ENCODE peak calls at places on chromosome 13, in seven cellular contexts. R is IMR-90, Y is trophoblast cell, F is neuronal stem cell, G is H1, H is H9, L is mesenchymal stem cell. X is an unnamed sample.
A peak's percentile ranks its signal among the peaks of the same experiment; 100 is the strongest.

GRCh38 chr13:30877335-30877734 is 28.7 kb upstream of the MEDAG start:
- DNase-seq in R (peak; percentile 82), Y (no peak), F (no peak), G (no peak), H (no peak), L (peak; percentile 56), X (no peak)

GRCh38 chr13:48730971-48731658 is 77.4 kb downstream of the CYSLTR2 start:
- DNase-seq in R (peak; percentile 83), Y (no peak), F (no peak), G (no peak), H (no peak), L (peak; percentile 50), X (peak; percentile 21)

GRCh38 chr13:43988302-43988701 is 108.6 kb downstream of the LACC1 start:
- DNase-seq in R (no peak), Y (no peak), F (no peak), G (no peak), H (no peak), L (no peak), X (no peak)

GRCh38 chr13:44373601-44374347 is at the start of gene SERP2:
- DNase-seq in R (no peak), Y (peak; percentile 30), F (peak; percentile 41), G (peak; percentile 83), H (peak; percentile 90), L (no peak), X (peak; percentile 76)

GRCh38 chr13:70732611-70733010 is 624.4 kb upstream of the KLHL1 start:
- DNase-seq in R (no peak), Y (no peak), F (no peak), G (no peak), H (no peak), L (no peak), X (no peak)

GRCh38 chr13:28136916-28137315 is 1.4 kb upstream of the PAN3 start:
- DNase-seq in R (no peak), Y (no peak), F (no peak), G (no peak), H (no peak), L (peak; percentile 12), X (no peak)

GRCh38 chr13:21735621-21736401 is 64.9 kb downstream of the FGF9 start:
- DNase-seq in R (no peak), Y (no peak), F (no peak), G (no peak), H (no peak), L (no peak), X (peak; percentile 66)

GRCh38 chr13:32940601-32941000 is 75.6 kb upstream of the KL start:
- DNase-seq in R (peak; percentile 56), Y (no peak), F (no peak), G (no peak), H (no peak), L (peak; percentile 71), X (no peak)

GRCh38 chr13:26663801-26664200 is 96.8 kb downstream of the GPR12 start:
- DNase-seq in R (no peak), Y (no peak), F (no peak), G (no peak), H (no peak), L (no peak), X (no peak)

GRCh38 chr13:90307136-90307535 is 1040.4 kb upstream of the MIR17HG start:
- DNase-seq in R (no peak), Y (no peak), F (no peak), G (no peak), H (no peak), L (no peak), X (peak; percentile 16)

GRCh38 chr13:43054803-43055802 is 31.7 kb downstream of the DNAJC15 start:
- DNase-seq in R (peak; percentile 87), Y (peak; percentile 17), F (peak; percentile 70), G (no peak), H (peak; percentile 43), L (peak; percentile 80), X (peak; percentile 99)

GRCh38 chr13:23949200-23949599 is 51.9 kb upstream of the C1QTNF9B start:
- DNase-seq in R (no peak), Y (no peak), F (no peak), G (no peak), H (no peak), L (no peak), X (no peak)

GRCh38 chr13:111513766-111514611 is 193.5 kb downstream of the TEX29 start:
- DNase-seq in R (no peak), Y (no peak), F (no peak), G (no peak), H (peak; percentile 22), L (no peak), X (no peak)

GRCh38 chr13:113951246-113951999 is 22.5 kb downstream of the C13orf46 start:
- DNase-seq in R (peak; percentile 45), Y (peak; percentile 39), F (peak; percentile 43), G (peak; percentile 85), H (peak; percentile 74), L (peak; percentile 78), X (peak; percentile 77)

GRCh38 chr13:87953381-87953780 is 282.2 kb downstream of the SLITRK5 start:
- DNase-seq in R (no peak), Y (no peak), F (no peak), G (no peak), H (no peak), L (no peak), X (no peak)

GRCh38 chr13:45398862-45399261 is 19.3 kb downstream of the SLC25A30 start:
- DNase-seq in R (no peak), Y (no peak), F (no peak), G (no peak), H (no peak), L (no peak), X (no peak)

GRCh38 chr13:19864018-19864338 is 529 bp upstream of the ZMYM5 start:
- DNase-seq in R (no peak), Y (peak; percentile 62), F (peak; percentile 72), G (no peak), H (no peak), L (peak; percentile 82), X (peak; percentile 84)

GRCh38 chr13:109858319-109858718 is 71.9 kb upstream of the IRS2 start:
- DNase-seq in R (no peak), Y (peak; percentile 58), F (no peak), G (no peak), H (no peak), L (no peak), X (no peak)

GRCh38 chr13:109857325-109857724 is 70.9 kb upstream of the IRS2 start:
- DNase-seq in R (no peak), Y (peak; percentile 38), F (no peak), G (no peak), H (no peak), L (no peak), X (no peak)

GRCh38 chr13:109859216-109859835 is 72.9 kb upstream of the IRS2 start:
- DNase-seq in R (no peak), Y (peak; percentile 78), F (no peak), G (no peak), H (no peak), L (no peak), X (no peak)

GRCh38 chr13:109856350-109856749 is 70.0 kb upstream of the IRS2 start:
- DNase-seq in R (no peak), Y (no peak), F (no peak), G (no peak), H (no peak), L (no peak), X (no peak)

GRCh38 chr13:109857803-109858202 is 71.4 kb upstream of the IRS2 start:
- DNase-seq in R (no peak), Y (no peak), F (no peak), G (no peak), H (no peak), L (no peak), X (no peak)
- H4K8ac ChIP-seq in R (no peak overlapping the region), Y (no peak overlapping the region), F (no peak overlapping the region), G (no peak overlapping the region), H (no peak overlapping the region), L (no peak overlapping the region), X (no peak overlapping the region)

GRCh38 chr13:101835920-101836319 is 383.4 kb downstream of the ITGBL1 start:
- DNase-seq in R (no peak), Y (no peak), F (no peak), G (no peak), H (no peak), L (no peak), X (no peak)

GRCh38 chr13:101838305-101838835 is 385.9 kb downstream of the ITGBL1 start:
- DNase-seq in R (peak; percentile 1), Y (no peak), F (no peak), G (no peak), H (no peak), L (peak; percentile 22), X (no peak)

GRCh38 chr13:101845501-101846012 is 393.1 kb downstream of the ITGBL1 start:
- DNase-seq in R (peak; percentile 3), Y (peak; percentile 58), F (no peak), G (no peak), H (no peak), L (peak; percentile 4), X (peak; percentile 94)

GRCh38 chr13:101846701-101847100 is 394.2 kb downstream of the ITGBL1 start:
- DNase-seq in R (no peak), Y (no peak), F (no peak), G (no peak), H (no peak), L (no peak), X (no peak)

DNA sequence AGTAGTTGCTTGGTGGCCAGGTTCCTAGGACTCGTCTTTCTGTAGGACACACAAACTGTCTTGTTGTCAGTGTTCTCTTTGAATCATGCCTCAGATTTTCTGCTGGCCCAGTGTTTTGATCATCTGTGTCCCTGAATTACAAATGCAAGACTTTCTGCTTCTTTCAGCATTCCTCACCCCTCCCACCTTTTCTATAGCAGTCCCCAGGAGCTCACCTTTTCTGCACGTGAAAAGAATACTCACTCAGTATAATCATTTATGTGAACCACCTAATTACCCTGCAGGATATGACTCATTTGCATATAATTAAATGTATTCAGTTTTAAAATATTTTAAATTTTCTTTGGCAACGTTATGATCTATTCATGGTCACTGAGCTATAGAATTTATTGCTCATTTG is 389.2 kb downstream of the ITGBL1 start:
- DNase-seq in R (no peak), Y (no peak), F (no peak), G (no peak), H (no peak), L (no peak), X (no peak)
- H4K8ac ChIP-seq in R (no peak overlapping the region), Y (no peak overlapping the region), F (no peak overlapping the region), G (no peak overlapping the region), H (no peak overlapping the region), L (no peak overlapping the region), X (no peak overlapping the region)

GRCh38 chr13:99600318-99600717 is 99.0 kb downstream of the TM9SF2 start:
- DNase-seq in R (no peak), Y (no peak), F (peak; percentile 33), G (peak; percentile 83), H (peak; percentile 71), L (no peak), X (peak; percentile 61)
- H4K8ac ChIP-seq in R (no peak overlapping the region), Y (no peak overlapping the region), F (no peak overlapping the region), G (no peak overlapping the region), H (no peak overlapping the region), L (no peak overlapping the region), X (no peak overlapping the region)

DNA sequence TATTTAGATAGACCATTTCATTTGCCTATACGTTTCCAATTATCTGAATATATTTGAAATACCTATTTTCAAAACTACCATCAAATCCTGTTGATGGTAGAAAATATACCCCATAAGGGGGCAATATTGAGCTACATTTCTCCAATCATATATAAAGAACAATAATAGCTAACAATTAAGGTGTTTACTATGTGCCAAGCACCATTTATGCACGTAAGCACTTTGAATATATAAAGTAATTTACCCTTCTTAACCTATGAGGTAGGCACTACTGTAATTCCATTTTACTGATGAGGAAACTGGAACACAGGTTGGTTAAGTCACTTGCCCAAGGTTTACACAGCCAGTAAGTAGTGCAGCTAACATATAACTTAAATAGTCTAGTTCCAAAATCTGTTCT is 79.2 kb downstream of the UBL3 start:
- DNase-seq in R (peak; percentile 49), Y (peak; percentile 77), F (peak; percentile 21), G (no peak), H (no peak), L (peak; percentile 52), X (peak; percentile 35)
- H4K8ac ChIP-seq in R (no peak overlapping the region), Y (no peak overlapping the region), F (no peak overlapping the region), G (no peak overlapping the region), H (no peak overlapping the region), L (no peak overlapping the region), X (no peak overlapping the region)